ENCODE peak calls at places on chromosome 19, in seven cellular contexts. A, U, M, H, Y, X and I are unnamed samples. For H3K9me3, the result is how much of the 10 kb centered on the place peaks cover.

GRCh38 chr19:5358173-5358800 is 17.7 kb upstream of the PTPRS start:
- DNase-seq in M (no peak), U (no peak), X (peak), H (no peak), A (no peak), Y (no peak), I (peak)

GRCh38 chr19:18274303-18274775 is at the start of gene IQCN:
- DNase-seq in A (peak), X (no peak), U (no peak), H (no peak), M (peak), Y (no peak), I (no peak)

GRCh38 chr19:38046254-38047047 is 139.4 kb downstream of the SIPA1L3 start:
- DNase-seq in X (no peak), M (no peak), A (peak), H (no peak), U (no peak), Y (no peak), I (no peak)

GRCh38 chr19:40419066-40419612 is 6.0 kb upstream of the PRX start:
- DNase-seq in A (no peak), X (no peak), H (no peak), M (no peak), U (no peak), Y (no peak), I (no peak)

GRCh38 chr19:40616178-40616577 is 15.0 kb downstream of the LTBP4 start:
- DNase-seq in M (no peak), A (no peak), H (no peak), X (no peak), Y (no peak), U (no peak), I (no peak)

GRCh38 chr19:4415352-4415751 is 12.9 kb downstream of the CHAF1A start:
- DNase-seq in U (no peak), M (no peak), A (no peak), H (no peak), X (no peak), Y (no peak), I (peak)

GRCh38 chr19:38769635-38770211 is 3.6 kb downstream of the LGALS7 start:
- DNase-seq in Y (peak), A (peak), U (peak), H (peak), M (peak), X (no peak), I (no peak)

GRCh38 chr19:23415561-23416191 is 20.4 kb upstream of the ZNF91 start:
- DNase-seq in H (no peak), M (no peak), Y (peak), A (no peak), U (no peak), X (no peak), I (peak)

GRCh38 chr19:17001603-17002183 is 24.9 kb downstream of the CPAMD8 start:
- DNase-seq in H (no peak), A (no peak), M (no peak), X (no peak), U (peak), Y (peak), I (no peak)

GRCh38 chr19:50315773-50316448 is 13.3 kb downstream of the KCNC3 start:
- DNase-seq in Y (no peak), U (no peak), H (no peak), M (no peak), X (no peak), A (no peak), I (peak)

GRCh38 chr19:49434907-49435577 is 6.3 kb downstream of the SLC17A7 start:
- DNase-seq in Y (no peak), H (no peak), A (no peak), X (no peak), M (no peak), U (no peak), I (no peak)

GRCh38 chr19:32566246-32566830 is 14.7 kb upstream of the PDCD5 start:
- DNase-seq in M (no peak), Y (no peak), A (no peak), H (no peak), U (no peak), X (no peak), I (no peak)

GRCh38 chr19:10088949-10089554 is 2.9 kb downstream of the SHFL start:
- DNase-seq in H (no peak), U (no peak), X (no peak), Y (no peak), A (no peak), M (no peak), I (no peak)

GRCh38 chr19:10419200-10419645 is 1.1 kb upstream of the PDE4A start:
- DNase-seq in U (no peak), Y (no peak), X (no peak), M (peak), H (no peak), A (no peak), I (peak)

GRCh38 chr19:48696353-48697010 is 711 bp downstream of the FUT2 start:
- DNase-seq in M (no peak), Y (no peak), A (peak), U (no peak), H (no peak), X (no peak), I (peak)

GRCh38 chr19:47776568-47776967 is 1.9 kb upstream of the SELENOW start:
- DNase-seq in Y (no peak), U (no peak), X (peak), M (no peak), H (no peak), A (no peak), I (no peak)

GRCh38 chr19:39406656-39407393 is at the start of gene ZFP36:
- DNase-seq in Y (peak), H (peak), M (peak), A (peak), U (peak), X (peak), I (peak)

GRCh38 chr19:49870309-49870901 is 3.0 kb upstream of the PNKP start:
- DNase-seq in X (peak), U (no peak), A (no peak), Y (peak), M (no peak), H (peak), I (no peak)

GRCh38 chr19:3359850-3360493 is 6.4 kb upstream of the NFIC start:
- DNase-seq in Y (no peak), U (no peak), X (no peak), H (no peak), M (no peak), A (no peak), I (no peak)

GRCh38 chr19:49654581-49654980 is 11.1 kb downstream of the IRF3 start:
- DNase-seq in M (peak), A (no peak), X (no peak), U (no peak), H (no peak), Y (no peak), I (no peak)

GRCh38 chr19:45100797-45101196 is 7.8 kb downstream of the PPP1R37 start:
- DNase-seq in U (no peak), Y (no peak), A (no peak), X (no peak), H (no peak), M (no peak), I (no peak)

GRCh38 chr19:3612901-3613741 is 6.4 kb upstream of the TBXA2R start:
- DNase-seq in H (peak), U (no peak), M (no peak), Y (peak), A (no peak), X (no peak), I (no peak)

GRCh38 chr19:10523135-10523636 is 5.9 kb upstream of the S1PR5 start:
- DNase-seq in A (no peak), M (peak), H (no peak), U (no peak), X (no peak), Y (no peak), I (no peak)

GRCh38 chr19:3178973-3179738 is 587 bp downstream of the S1PR4 start:
- DNase-seq in U (peak), H (no peak), A (no peak), X (no peak), Y (no peak), M (peak), I (no peak)

GRCh38 chr19:5966215-5966614 is 11.7 kb downstream of the RANBP3 start:
- DNase-seq in U (no peak), X (no peak), M (no peak), A (no peak), H (no peak), Y (no peak), I (peak)

GRCh38 chr19:7697721-7698287 is 4.1 kb downstream of the FCER2 start:
- DNase-seq in M (no peak), U (no peak), H (no peak), A (no peak), Y (no peak), X (no peak), I (no peak)

GRCh38 chr19:49588370-49589122 is 2.4 kb upstream of the PRR12 start:
- DNase-seq in H (no peak), X (no peak), A (no peak), M (peak), U (no peak), Y (no peak), I (peak)

GRCh38 chr19:4059931-4060620 is 6.6 kb downstream of the ZBTB7A start:
- DNase-seq in A (peak), U (peak), Y (peak), H (peak), X (no peak), M (peak), I (no peak)

GRCh38 chr19:39408392-39409206 is 2.0 kb downstream of the ZFP36 start:
- DNase-seq in M (peak), A (no peak), H (no peak), U (no peak), X (peak), Y (no peak), I (no peak)

GRCh38 chr19:46821512-46822359 is 28.9 kb downstream of the AP2S1 start:
- DNase-seq in A (no peak), Y (peak), H (peak), X (no peak), U (peak), M (peak), I (peak)

GRCh38 chr19:40519352-40520322 is 52.8 kb downstream of the SPTBN4 start:
- DNase-seq in U (no peak), X (no peak), H (no peak), A (peak), Y (peak), M (no peak), I (peak)

GRCh38 chr19:5826531-5827341 is 12.8 kb downstream of the FUT6 start:
- DNase-seq in Y (peak), M (peak), H (peak), U (no peak), X (peak), A (peak), I (peak)

GRCh38 chr19:8138201-8138600 is 11.2 kb downstream of the FBN3 start:
- DNase-seq in A (no peak), U (no peak), X (no peak), M (no peak), H (no peak), Y (no peak), I (no peak)

GRCh38 chr19:31499826-31500539 is 150.7 kb upstream of the TSHZ3 start:
- DNase-seq in M (no peak), Y (no peak), U (no peak), H (no peak), A (no peak), X (no peak), I (no peak)

GRCh38 chr19:6032827-6033226 is 54.9 kb upstream of the RANBP3 start:
- DNase-seq in A (no peak), M (no peak), Y (no peak), U (no peak), X (no peak), H (peak), I (no peak)

GRCh38 chr19:35719402-35720162 is 1.8 kb downstream of the KMT2B start:
- DNase-seq in M (no peak), Y (no peak), X (no peak), A (no peak), U (no peak), H (no peak), I (no peak)
- TF ChIP-seq CTCF in M (no peak), Y (no peak), X (no peak), A (no peak), U (no peak), H (no peak), I (no peak)

DNA sequence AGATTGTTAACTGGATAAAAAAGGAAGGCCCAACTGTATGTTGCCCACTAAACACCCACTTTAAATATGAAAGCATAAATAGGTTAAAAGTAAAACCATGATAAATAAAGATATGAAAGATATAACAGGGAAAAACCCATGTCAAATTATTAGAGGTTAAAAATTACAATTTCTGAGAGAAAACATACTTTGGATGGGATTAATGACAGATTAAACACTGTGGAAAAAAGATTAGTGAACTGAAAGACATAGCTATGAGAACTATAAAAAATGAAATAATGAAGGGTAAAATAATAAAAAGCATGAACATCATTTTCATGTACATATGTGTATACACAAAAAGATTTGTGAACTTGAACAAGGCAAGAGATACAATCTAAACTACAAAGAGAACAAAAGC is 2.2 kb upstream of the ZNF577 start:
- DNase-seq in X (no peak), U (no peak), M (no peak), A (no peak), H (no peak), Y (no peak), I (no peak)
- H3K9me3 ChIP-seq in X (half or more), U (half or more), M (half or more), A (half or more), H (half or more), Y (half or more), I (under half)

GRCh38 chr19:13764101-13764807 is at the start of gene MRI1:
- DNase-seq in M (peak), A (peak), U (peak), H (peak), X (peak), Y (peak), I (peak)

GRCh38 chr19:13765395-13766094 is 1.2 kb downstream of the MRI1 start:
- DNase-seq in X (peak), Y (no peak), U (no peak), A (no peak), H (no peak), M (no peak), I (no peak)

GRCh38 chr19:13763300-13763699 is 1.0 kb upstream of the MRI1 start:
- DNase-seq in U (no peak), A (no peak), H (no peak), M (no peak), X (no peak), Y (no peak), I (no peak)

GRCh38 chr19:13766095-13766481 is 1.8 kb downstream of the MRI1 start:
- DNase-seq in H (no peak), A (no peak), X (no peak), Y (no peak), U (no peak), M (no peak), I (no peak)

DNA sequence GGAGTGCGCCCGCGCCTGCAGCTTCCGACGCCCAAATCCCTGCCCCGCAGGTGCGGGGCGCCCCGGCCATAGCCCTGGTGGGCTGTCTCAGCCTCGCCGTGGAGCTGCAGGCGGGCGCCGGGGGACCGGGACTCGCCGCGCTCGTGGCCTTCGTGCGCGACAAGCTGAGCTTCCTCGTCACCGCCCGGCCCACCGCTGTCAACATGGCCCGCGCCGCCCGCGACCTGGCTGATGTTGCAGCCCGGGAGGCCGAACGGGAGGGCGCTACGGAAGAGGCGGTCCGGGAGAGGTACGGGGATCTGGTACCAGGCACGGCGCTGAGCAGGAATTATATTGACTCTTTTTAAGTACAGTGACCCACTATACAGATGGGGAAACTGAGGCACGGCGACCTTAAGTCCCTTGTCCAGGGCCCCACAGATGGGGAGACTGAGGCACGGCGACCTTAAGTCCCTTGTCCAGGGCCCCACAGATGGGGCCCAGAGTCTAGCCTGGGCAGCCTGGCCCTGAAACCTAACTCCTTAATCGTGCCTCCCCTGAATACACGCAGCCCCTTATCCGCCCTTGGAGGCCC is 586 bp downstream of the MRI1 start:
- DNase-seq in X (peak), A (peak), Y (peak), H (peak), M (peak), U (no peak), I (no peak)
- H3K27ac ChIP-seq in X (no peak), A (peak), Y (peak), H (peak), M (peak), U (no peak), I (no peak)

GRCh38 chr19:41893899-41894298 is 10.9 kb downstream of the ARHGEF1 start:
- DNase-seq in U (no peak), H (no peak), X (no peak), M (peak), Y (no peak), A (no peak), I (no peak)
- TF ChIP-seq CTCF in U (no peak), H (no peak), X (no peak), M (no peak), Y (no peak), A (no peak), I (peak)

DNA sequence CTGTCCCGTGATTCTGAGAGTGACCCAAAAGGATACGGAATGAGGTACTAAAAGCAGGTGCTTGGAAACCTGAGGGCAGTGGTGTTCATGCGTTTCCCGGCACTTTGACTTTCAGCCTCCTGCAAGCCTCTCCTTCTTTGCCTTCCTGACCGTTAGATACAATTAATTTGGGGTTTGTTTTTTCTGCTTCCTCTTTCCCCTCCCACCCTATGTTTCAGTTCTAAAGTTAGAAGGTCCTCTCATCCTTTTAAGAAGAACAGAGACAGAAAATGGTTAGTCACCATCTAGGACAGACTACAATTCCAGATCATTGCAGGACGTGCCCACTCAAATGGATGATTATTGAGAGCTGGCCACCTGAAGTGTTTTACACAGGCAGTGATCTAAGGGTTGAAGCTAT is 1.8 kb upstream of the LILRB4 start:
- DNase-seq in Y (no peak), H (no peak), A (no peak), M (no peak), U (no peak), X (no peak), I (no peak)
- H3K9me3 ChIP-seq in Y (under half), H (under half), A (under half), M (under half), U (under half), X (under half), I (under half)

GRCh38 chr19:2057484-2058469 is 6.7 kb upstream of the MKNK2 start:
- DNase-seq in M (no peak), A (no peak), H (no peak), Y (no peak), X (no peak), U (no peak), I (no peak)
- H3K27ac ChIP-seq in M (no peak), A (peak), H (peak), Y (peak), X (no peak), U (peak), I (peak)

DNA sequence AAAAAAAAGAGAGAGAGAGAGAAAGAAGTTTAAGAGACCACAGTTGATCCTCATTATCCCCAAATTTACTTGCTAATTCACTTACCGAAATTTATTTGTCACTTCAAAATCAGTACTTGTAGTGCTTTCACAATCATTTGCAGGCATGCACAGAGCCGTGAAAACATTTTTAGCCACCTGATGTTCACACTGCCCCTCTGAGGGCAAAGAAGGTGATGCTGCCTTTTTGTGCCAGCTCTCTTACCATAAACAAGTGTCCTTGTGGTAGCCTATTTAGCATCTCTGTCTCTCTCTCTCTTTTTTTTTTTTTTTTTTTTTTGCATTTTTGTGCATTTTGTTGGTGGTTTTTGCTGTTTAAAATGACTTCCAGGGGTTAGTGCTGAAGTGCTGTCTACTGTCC is 24.0 kb upstream of the CASP14 start:
- DNase-seq in M (no peak), Y (no peak), U (no peak), A (no peak), H (no peak), X (peak), I (no peak)
- TF ChIP-seq CTCF in M (no peak), Y (no peak), U (no peak), A (no peak), H (no peak), X (peak), I (peak)

GRCh38 chr19:58170860-58171259 is 12.0 kb upstream of the ZNF274 start:
- DNase-seq in M (no peak), X (peak), U (no peak), H (no peak), Y (no peak), A (no peak), I (no peak)

GRCh38 chr19:58166268-58166667 is 15.7 kb upstream of the ZNF329 start:
- DNase-seq in U (no peak), Y (no peak), H (no peak), A (no peak), M (no peak), X (no peak), I (no peak)

DNA sequence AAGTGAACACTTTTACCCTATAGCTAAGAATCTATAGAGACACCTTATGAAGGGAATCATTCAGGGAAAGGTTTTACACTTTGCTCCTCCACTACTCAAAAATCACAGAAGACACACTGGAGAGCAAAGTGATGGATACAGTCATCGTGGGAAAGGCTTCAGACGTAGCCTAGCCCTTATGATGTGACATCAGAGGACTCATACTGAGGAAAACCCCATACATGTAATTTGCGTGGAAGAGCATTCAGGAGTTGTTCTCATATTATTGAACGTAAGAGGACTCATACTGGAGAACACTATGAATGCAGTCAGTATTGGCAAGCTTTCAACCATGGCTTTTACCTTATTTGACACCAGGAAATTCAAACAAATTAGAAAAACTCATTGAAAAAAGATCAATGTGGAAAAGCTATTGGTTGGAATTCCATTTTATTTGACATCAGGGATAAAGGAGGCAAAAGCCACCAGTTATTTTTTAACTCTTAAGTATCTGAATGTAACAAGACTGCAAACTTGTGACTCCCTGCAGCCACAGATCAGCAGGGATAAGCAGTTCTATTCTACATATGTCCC is 16.1 kb upstream of the ZNF274 start:
- DNase-seq in X (no peak), U (no peak), M (no peak), Y (no peak), A (no peak), H (no peak), I (no peak)
- H3K9me3 ChIP-seq in X (half or more), U (half or more), M (under half), Y (half or more), A (half or more), H (half or more), I (half or more)